ENCODE peak calls at places on chromosomes 13 and 19, in four cellular contexts. Z is MM.1S, E is SK-N-SH, X is hepatocyte. D is an unnamed sample.
A peak's percentile ranks its signal among the peaks of the same experiment; 100 is the strongest.

GRCh38 chr13:43572601-43573360 is 214.0 kb downstream of the ENOX1 start:
- DNase-seq in Z (no peak), X (no peak), E (no peak), D (peak; percentile 91)

GRCh38 chr13:101115762-101116161 is 300.5 kb downstream of the NALCN start:
- DNase-seq in X (peak; percentile 19), Z (no peak), E (no peak), D (peak; percentile 31)

GRCh38 chr13:62357887-62358645 is 942.4 kb upstream of the PCDH20 start:
- DNase-seq in Z (peak; percentile 33), X (peak; percentile 60), E (no peak), D (peak; percentile 21)

GRCh38 chr13:83895994-83896580 is 13.8 kb upstream of the SLITRK1 start:
- DNase-seq in X (no peak), Z (no peak), E (no peak), D (no peak)

GRCh38 chr13:82803341-82803740 is 1078.9 kb downstream of the SLITRK1 start:
- DNase-seq in X (no peak), E (no peak), Z (no peak), D (peak; percentile 1)

GRCh38 chr19:42407816-42408175 is 17.7 kb upstream of the CNFN start:
- DNase-seq in E (no peak), Z (no peak), X (no peak), D (no peak)

GRCh38 chr13:76812206-76812882 is 73.9 kb downstream of the KCTD12 start:
- DNase-seq in E (peak; percentile 55), Z (no peak), X (peak; percentile 18), D (peak; percentile 71)

GRCh38 chr19:15299568-15300409 is 32.5 kb downstream of the BRD4 start:
- DNase-seq in Z (no peak), X (no peak), E (no peak), D (peak; percentile 87)

GRCh38 chr13:98571955-98572662 is 4.8 kb downstream of the STK24 start:
- DNase-seq in X (peak; percentile 42), Z (peak; percentile 39), E (peak; percentile 55), D (peak; percentile 82)

GRCh38 chr19:58002384-58003152 is at the start of gene ZNF606:
- DNase-seq in X (peak; percentile 96), Z (peak; percentile 44), E (peak; percentile 94), D (peak; percentile 96)

GRCh38 chr19:58003153-58003828 is 671 bp upstream of the ZNF606 start:
- DNase-seq in E (no peak), X (no peak), Z (no peak), D (peak; percentile 46)

GRCh38 chr19:58007285-58007684 is 4.7 kb upstream of the ZNF606 start:
- DNase-seq in X (no peak), E (no peak), Z (no peak), D (no peak)

GRCh38 chr19:58000677-58001076 is 1.9 kb downstream of the ZNF606 start:
- DNase-seq in Z (no peak), X (no peak), E (no peak), D (no peak)

GRCh38 chr19:58001895-58002369 is 688 bp downstream of the ZNF606 start:
- DNase-seq in X (no peak), E (peak; percentile 33), Z (no peak), D (no peak)
- H3K9me3 ChIP-seq in X (peaks cover 64% of the 10 kb centered on the region), E (peaks cover 14% of the 10 kb centered on the region), Z (no peaks in the 10 kb centered on the region), D (no peaks in the 10 kb centered on the region)

GRCh38 chr13:28356506-28357064 is 138.3 kb downstream of the FLT1 start:
- DNase-seq in E (no peak), Z (no peak), X (no peak), D (no peak)
- H3K4me2 ChIP-seq in E (no peak overlapping the region), Z (no peak overlapping the region), X (peak overlapping the region; percentile 9), D (no peak overlapping the region)

DNA sequence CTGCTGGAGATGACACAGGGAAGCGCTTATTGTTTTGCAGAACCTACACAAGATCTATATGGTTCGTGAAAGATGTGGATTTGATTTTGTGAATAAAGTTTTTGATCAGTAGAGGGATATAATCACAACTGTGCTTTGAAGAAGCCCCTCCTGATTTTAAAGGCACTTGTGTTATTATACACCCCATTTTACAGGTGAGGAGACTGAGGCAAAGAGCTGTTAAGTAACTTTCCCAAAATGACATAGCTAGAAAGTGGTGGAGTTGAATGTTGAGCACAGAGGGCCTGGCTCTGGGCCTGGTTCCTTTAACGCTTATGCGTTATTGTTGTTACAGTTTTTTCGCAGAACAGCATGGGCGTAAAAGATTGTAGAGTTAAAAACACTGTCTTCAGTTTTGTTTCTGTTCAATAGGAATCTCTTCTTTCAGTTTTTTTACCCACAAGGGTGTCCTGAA is 1.4 kb downstream of the TDRD3 start:
- DNase-seq in Z (no peak), X (no peak), E (no peak), D (peak; percentile 26)
- TF ChIP-seq EZH2phosphoT487 in Z (no peak), X (no peak), E (no peak), D (no peak)

GRCh38 chr13:111912991-111913781 is 153.8 kb upstream of the SOX1 start:
- DNase-seq in X (no peak), E (no peak), Z (no peak), D (no peak)

GRCh38 chr13:111916201-111916600 is 150.7 kb upstream of the SOX1 start:
- DNase-seq in X (no peak), E (no peak), Z (no peak), D (no peak)

GRCh38 chr13:111914241-111915103 is 152.5 kb upstream of the SOX1 start:
- DNase-seq in Z (no peak), E (no peak), X (no peak), D (no peak)

GRCh38 chr13:111913790-111914189 is 153.2 kb upstream of the SOX1 start:
- DNase-seq in Z (no peak), X (no peak), E (no peak), D (no peak)

GRCh38 chr13:111915104-111915551 is 151.8 kb upstream of the SOX1 start:
- DNase-seq in Z (no peak), X (no peak), E (no peak), D (no peak)
- H3K9me3 ChIP-seq in Z (no peaks in the 10 kb centered on the region), X (no peaks in the 10 kb centered on the region), E (no peaks in the 10 kb centered on the region), D (no peaks in the 10 kb centered on the region)

DNA sequence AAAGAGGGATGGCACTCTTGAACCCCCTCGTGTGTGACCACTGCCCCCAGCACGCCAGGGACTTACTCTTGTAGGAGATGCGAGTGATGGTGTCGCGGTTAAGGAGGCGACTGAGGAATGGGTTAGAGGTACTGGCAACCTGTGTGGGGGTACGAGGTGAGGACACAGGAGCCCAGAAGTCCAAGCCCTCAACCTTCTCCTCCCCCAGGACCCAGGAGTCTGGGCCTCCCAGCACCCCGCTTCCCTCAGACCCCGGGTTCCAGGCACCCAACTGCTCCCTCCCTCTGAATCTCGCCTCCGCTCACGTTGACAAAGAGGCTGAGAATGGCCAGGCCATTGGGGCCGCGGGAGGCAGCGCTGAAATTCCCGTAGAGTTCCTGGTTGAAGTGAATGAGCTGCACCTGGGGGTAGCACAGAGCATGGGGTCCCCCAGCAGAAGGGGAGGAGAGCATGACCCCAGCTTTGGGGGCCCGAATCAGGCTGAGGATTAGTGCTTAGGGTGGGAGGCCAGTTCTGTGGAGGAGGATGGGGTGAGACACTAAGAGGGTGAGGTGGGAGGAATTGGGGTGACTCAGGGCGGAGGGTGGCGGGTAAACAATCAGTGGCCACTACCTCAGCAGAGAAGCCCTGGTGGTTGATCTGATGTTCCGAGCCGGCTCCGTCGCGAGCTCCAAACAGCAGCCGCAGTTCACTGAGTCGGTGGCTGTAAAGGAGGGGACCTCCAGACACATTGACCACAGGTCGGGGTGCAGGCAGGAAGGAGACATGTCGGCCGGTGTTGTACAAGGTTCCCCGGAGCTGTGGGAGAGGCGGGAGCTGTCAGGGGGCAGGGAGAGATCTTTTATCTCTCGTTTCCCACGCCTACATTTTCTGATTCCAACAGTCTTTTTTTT is 2.5 kb upstream of the DBP start:
- DNase-seq in X (no peak), E (no peak), Z (no peak), D (no peak)
- H3K4me2 ChIP-seq in X (peak overlapping the region; percentile 24), E (no peak overlapping the region), Z (no peak overlapping the region), D (no peak overlapping the region)

D was measured in GM23248.